ENCODE peak calls at places on chromosomes 5 and 9, in seven cellular contexts. One of them, this sample, is unnamed.

GRCh38 chr5:163434410-163434866 is 3.0 kb upstream of the CCNG1 start:
- DNase-seq in lung: no peak
- DNase-seq in ovary: no peak
- DNase-seq in heart right ventricle: no peak
- DNase-seq in IMR-90: peak; percentile 47
- DNase-seq in astrocyte: peak; percentile 70
- DNase-seq in fibroblast of lung: peak; percentile 78
- DNase-seq in this sample: peak; percentile 11

GRCh38 chr9:71683598-71684235 is 84.6 kb downstream of the CEMIP2 start:
- DNase-seq in fibroblast of lung: peak; percentile 86
- DNase-seq in IMR-90: peak; percentile 61
- DNase-seq in ovary: peak; percentile 27
- DNase-seq in astrocyte: peak; percentile 82
- DNase-seq in heart right ventricle: no peak
- DNase-seq in lung: no peak
- DNase-seq in this sample: peak; percentile 19

GRCh38 chr5:151772029-151772867 is 494 bp downstream of the G3BP1 start:
- DNase-seq in heart right ventricle: peak; percentile 35
- DNase-seq in IMR-90: no peak
- DNase-seq in lung: peak; percentile 49
- DNase-seq in astrocyte: peak; percentile 17
- DNase-seq in ovary: no peak
- DNase-seq in fibroblast of lung: peak; percentile 32
- DNase-seq in this sample: peak; percentile 27

GRCh38 chr5:103244398-103244797 is 14.2 kb upstream of the MACIR start:
- DNase-seq in astrocyte: peak; percentile 4
- DNase-seq in heart right ventricle: no peak
- DNase-seq in ovary: no peak
- DNase-seq in fibroblast of lung: no peak
- DNase-seq in IMR-90: no peak
- DNase-seq in lung: no peak
- DNase-seq in this sample: no peak

GRCh38 chr5:53331463-53331862 is 149.0 kb upstream of the FST start:
- DNase-seq in astrocyte: peak; percentile 76
- DNase-seq in ovary: no peak
- DNase-seq in lung: no peak
- DNase-seq in IMR-90: peak; percentile 94
- DNase-seq in heart right ventricle: no peak
- DNase-seq in fibroblast of lung: peak; percentile 85
- DNase-seq in this sample: no peak

GRCh38 chr5:179406031-179406681 is 60.9 kb upstream of the ADAMTS2 start:
- DNase-seq in IMR-90: peak; percentile 20
- DNase-seq in fibroblast of lung: no peak
- DNase-seq in heart right ventricle: no peak
- DNase-seq in astrocyte: no peak
- DNase-seq in lung: no peak
- DNase-seq in ovary: no peak
- DNase-seq in this sample: no peak

GRCh38 chr5:57594436-57594835 is 111.8 kb upstream of the ACTBL2 start:
- DNase-seq in ovary: no peak
- DNase-seq in astrocyte: no peak
- DNase-seq in lung: no peak
- DNase-seq in heart right ventricle: no peak
- DNase-seq in IMR-90: no peak
- DNase-seq in fibroblast of lung: no peak
- DNase-seq in this sample: no peak

GRCh38 chr5:150612905-150613670 is 27.4 kb upstream of the SYNPO start:
- DNase-seq in fibroblast of lung: peak; percentile 61
- DNase-seq in ovary: no peak
- DNase-seq in lung: no peak
- DNase-seq in astrocyte: peak; percentile 49
- DNase-seq in heart right ventricle: no peak
- DNase-seq in IMR-90: no peak
- DNase-seq in this sample: peak; percentile 32

GRCh38 chr5:124746252-124746915 is at the start of gene ZNF608:
- DNase-seq in IMR-90: peak; percentile 78
- DNase-seq in fibroblast of lung: peak; percentile 82
- DNase-seq in ovary: peak; percentile 38
- DNase-seq in lung: no peak
- DNase-seq in astrocyte: peak; percentile 75
- DNase-seq in heart right ventricle: no peak
- DNase-seq in this sample: peak; percentile 39

GRCh38 chr5:159833088-159833487 is 83.2 kb upstream of the ADRA1B start:
- DNase-seq in lung: no peak
- DNase-seq in fibroblast of lung: no peak
- DNase-seq in astrocyte: no peak
- DNase-seq in ovary: no peak
- DNase-seq in IMR-90: no peak
- DNase-seq in heart right ventricle: no peak
- DNase-seq in this sample: no peak

GRCh38 chr5:157459715-157460599 is at the start of gene NIPAL4:
- DNase-seq in heart right ventricle: no peak
- DNase-seq in fibroblast of lung: no peak
- DNase-seq in astrocyte: no peak
- DNase-seq in IMR-90: no peak
- DNase-seq in ovary: no peak
- DNase-seq in lung: no peak
- DNase-seq in this sample: no peak

GRCh38 chr5:41191249-41191648 is 22.1 kb downstream of the C6 start:
- DNase-seq in lung: no peak
- DNase-seq in fibroblast of lung: no peak
- DNase-seq in IMR-90: no peak
- DNase-seq in astrocyte: no peak
- DNase-seq in heart right ventricle: no peak
- DNase-seq in ovary: no peak
- DNase-seq in this sample: no peak

GRCh38 chr5:173055722-173055982 is 500 bp upstream of the CREBRF start:
- DNase-seq in heart right ventricle: no peak
- DNase-seq in lung: no peak
- DNase-seq in astrocyte: no peak
- DNase-seq in fibroblast of lung: no peak
- DNase-seq in IMR-90: no peak
- DNase-seq in ovary: no peak
- DNase-seq in this sample: no peak

GRCh38 chr5:173055042-173055721 is 970 bp upstream of the CREBRF start:
- DNase-seq in heart right ventricle: no peak
- DNase-seq in lung: no peak
- DNase-seq in ovary: no peak
- DNase-seq in fibroblast of lung: no peak
- DNase-seq in IMR-90: no peak
- DNase-seq in astrocyte: no peak
- DNase-seq in this sample: no peak

GRCh38 chr5:173055983-173056782 is at the start of gene CREBRF:
- DNase-seq in ovary: peak; percentile 99
- DNase-seq in astrocyte: peak; percentile 82
- DNase-seq in lung: peak; percentile 97
- DNase-seq in heart right ventricle: peak; percentile 98
- DNase-seq in fibroblast of lung: peak; percentile 92
- DNase-seq in IMR-90: peak; percentile 94
- DNase-seq in this sample: peak; percentile 97

GRCh38 chr5:173056783-173057061 is 570 bp downstream of the CREBRF start:
- DNase-seq in ovary: no peak
- DNase-seq in IMR-90: no peak
- DNase-seq in astrocyte: no peak
- DNase-seq in lung: no peak
- DNase-seq in fibroblast of lung: no peak
- DNase-seq in heart right ventricle: no peak
- DNase-seq in this sample: no peak

DNA sequence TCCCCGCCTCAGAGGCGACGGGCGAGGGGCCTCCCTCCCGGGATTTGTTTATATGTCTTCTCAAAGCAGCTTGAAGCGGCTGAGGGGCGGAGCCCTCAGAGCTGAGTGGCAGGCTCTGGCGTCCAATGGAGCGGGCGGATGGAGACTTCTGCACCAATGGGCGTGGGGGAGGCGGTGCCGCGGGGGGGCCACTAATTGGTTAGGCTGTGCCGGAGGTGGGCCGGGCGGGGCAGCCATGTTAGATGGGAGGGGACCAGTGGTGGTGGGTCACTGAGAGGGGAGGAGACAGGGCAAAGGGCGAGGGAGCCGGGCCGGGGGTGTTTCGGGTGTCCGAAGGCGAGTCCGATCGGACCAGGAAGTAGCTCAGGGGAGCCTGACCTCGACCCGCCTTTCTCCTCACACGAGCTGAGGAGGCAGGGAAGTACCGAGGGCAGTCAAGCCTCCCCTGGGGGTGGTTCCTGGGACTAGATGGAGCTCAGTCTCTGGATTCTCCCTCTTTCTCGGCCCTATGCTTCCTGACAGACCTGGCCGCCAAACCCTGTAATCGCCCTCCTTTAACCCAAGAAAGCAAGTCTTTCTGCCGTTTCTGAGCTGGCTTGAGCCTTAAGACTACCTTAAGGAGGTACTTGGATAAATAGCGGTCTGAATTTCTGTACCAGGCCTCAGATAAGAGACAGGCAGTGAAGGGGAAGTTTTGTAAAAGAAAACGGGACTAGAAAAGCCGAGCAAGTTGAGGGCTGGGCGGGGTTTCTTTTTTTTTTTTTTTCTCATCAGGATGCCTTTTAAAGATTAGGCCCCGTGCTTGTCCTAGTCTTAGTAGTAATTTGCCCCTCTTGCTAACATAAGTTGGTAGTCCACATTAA is 1.1 kb downstream of the CREBRF start:
- DNase-seq in IMR-90: peak; percentile 97
- DNase-seq in lung: peak; percentile 99
- DNase-seq in ovary: peak; percentile 99
- DNase-seq in heart right ventricle: peak; percentile 99
- DNase-seq in fibroblast of lung: peak; percentile 97
- DNase-seq in astrocyte: peak; percentile 93
- DNase-seq in this sample: peak; percentile 99
- TF ChIP-seq CTCF in IMR-90: peak; percentile 14
- TF ChIP-seq CTCF in lung: no peak
- TF ChIP-seq CTCF in ovary: no peak
- TF ChIP-seq CTCF in heart right ventricle: no peak
- TF ChIP-seq CTCF in fibroblast of lung: peak; percentile 30
- TF ChIP-seq CTCF in astrocyte: no peak
- TF ChIP-seq CTCF in this sample: no peak

DNA sequence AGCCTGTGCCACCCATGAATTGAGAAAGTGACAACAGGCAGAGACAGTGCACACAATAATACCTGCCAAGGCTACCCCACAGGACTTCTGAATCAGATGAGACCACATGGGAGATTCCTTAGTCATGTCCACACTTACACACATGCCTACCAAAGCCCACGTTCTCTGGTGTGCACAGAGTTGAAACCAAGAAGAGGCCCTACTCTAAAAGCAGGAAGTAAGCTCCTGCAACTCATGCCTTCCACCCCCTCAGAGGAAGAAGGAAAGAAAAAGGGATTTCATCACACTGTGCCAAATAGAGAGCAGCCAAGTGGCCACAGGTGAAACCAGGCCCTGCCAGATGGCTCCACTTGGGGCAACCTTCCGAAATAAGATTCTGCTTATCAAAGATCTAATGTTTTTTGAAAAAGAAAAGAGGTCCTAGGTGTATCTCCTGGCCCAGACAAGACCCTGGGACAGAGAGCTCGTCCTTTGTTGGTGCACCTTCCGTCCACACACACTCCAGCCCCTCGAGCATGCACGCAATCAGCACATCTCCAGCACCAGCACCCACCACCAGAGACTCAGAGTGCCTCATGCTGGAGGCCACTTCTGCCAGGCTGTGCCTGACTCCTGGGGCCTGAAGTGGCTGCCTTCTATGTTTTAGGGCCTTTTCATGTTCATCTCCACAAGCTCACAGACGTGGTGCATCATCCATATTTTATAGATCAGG is 114.6 kb upstream of the SPOCK1 start:
- DNase-seq in fibroblast of lung: peak; percentile 21
- DNase-seq in lung: no peak
- DNase-seq in IMR-90: peak; percentile 23
- DNase-seq in astrocyte: no peak
- DNase-seq in heart right ventricle: no peak
- DNase-seq in ovary: no peak
- DNase-seq in this sample: no peak
- H3K27ac ChIP-seq in fibroblast of lung: no peak overlapping the region
- H3K27ac ChIP-seq in lung: no peak overlapping the region
- H3K27ac ChIP-seq in IMR-90: no peak overlapping the region
- H3K27ac ChIP-seq in astrocyte: no peak overlapping the region
- H3K27ac ChIP-seq in heart right ventricle: no peak overlapping the region
- H3K27ac ChIP-seq in ovary: no peak overlapping the region
- H3K27ac ChIP-seq in this sample: no peak overlapping the region

GRCh38 chr5:83914662-83915418 is 194.2 kb upstream of the HAPLN1 start:
- DNase-seq in ovary: no peak
- DNase-seq in heart right ventricle: no peak
- DNase-seq in fibroblast of lung: peak; percentile 88
- DNase-seq in lung: no peak
- DNase-seq in astrocyte: peak; percentile 81
- DNase-seq in IMR-90: no peak
- DNase-seq in this sample: no peak

GRCh38 chr5:83914199-83914598 is 193.5 kb upstream of the HAPLN1 start:
- DNase-seq in fibroblast of lung: peak; percentile 75
- DNase-seq in astrocyte: peak; percentile 66
- DNase-seq in heart right ventricle: no peak
- DNase-seq in IMR-90: peak; percentile 37
- DNase-seq in lung: no peak
- DNase-seq in ovary: no peak
- DNase-seq in this sample: no peak

GRCh38 chr5:83917261-83917908 is 196.7 kb upstream of the HAPLN1 start:
- DNase-seq in IMR-90: no peak
- DNase-seq in astrocyte: no peak
- DNase-seq in lung: no peak
- DNase-seq in ovary: no peak
- DNase-seq in fibroblast of lung: no peak
- DNase-seq in heart right ventricle: no peak
- DNase-seq in this sample: no peak

GRCh38 chr5:83913593-83913992 is 192.9 kb upstream of the HAPLN1 start:
- DNase-seq in lung: no peak
- DNase-seq in fibroblast of lung: no peak
- DNase-seq in ovary: no peak
- DNase-seq in astrocyte: no peak
- DNase-seq in heart right ventricle: no peak
- DNase-seq in IMR-90: peak; percentile 28
- DNase-seq in this sample: no peak

GRCh38 chr5:83911367-83911919 is 190.8 kb upstream of the HAPLN1 start:
- DNase-seq in heart right ventricle: no peak
- DNase-seq in astrocyte: no peak
- DNase-seq in lung: no peak
- DNase-seq in fibroblast of lung: no peak
- DNase-seq in IMR-90: no peak
- DNase-seq in ovary: no peak
- DNase-seq in this sample: no peak
- H3K4me3 ChIP-seq in heart right ventricle: no peak overlapping the region
- H3K4me3 ChIP-seq in astrocyte: no peak overlapping the region
- H3K4me3 ChIP-seq in lung: no peak overlapping the region
- H3K4me3 ChIP-seq in fibroblast of lung: no peak overlapping the region
- H3K4me3 ChIP-seq in IMR-90: no peak overlapping the region
- H3K4me3 ChIP-seq in ovary: no peak overlapping the region
- H3K4me3 ChIP-seq in this sample: no peak overlapping the region

DNA sequence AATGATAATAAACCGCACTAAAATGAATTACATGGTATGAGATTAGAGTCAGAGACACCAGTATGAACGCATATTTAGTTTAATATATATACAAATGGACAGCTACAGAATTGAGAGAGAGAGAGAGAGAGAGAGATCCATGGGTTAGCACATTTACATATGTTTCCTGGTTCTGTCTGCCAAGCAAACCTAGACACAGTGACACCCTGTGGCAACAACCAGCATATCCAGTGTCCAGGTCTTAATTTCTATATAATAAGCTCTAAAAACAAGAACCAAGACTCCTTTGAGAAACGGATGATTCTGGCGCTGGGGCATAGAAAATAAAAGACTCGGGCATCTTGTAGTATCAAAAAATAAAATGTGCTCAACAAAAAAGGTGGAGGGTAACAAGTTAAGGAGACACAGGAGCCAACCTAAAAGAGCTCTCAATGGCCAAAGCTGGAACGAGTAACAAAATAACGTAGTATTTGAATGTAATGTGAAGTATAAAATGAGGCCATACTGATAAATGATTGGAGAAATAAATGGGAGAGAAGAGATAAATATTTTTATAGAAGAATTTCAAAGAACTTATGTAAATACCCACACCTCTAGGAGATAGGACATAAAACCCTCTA is 84.5 kb downstream of the RFX3 start:
- DNase-seq in astrocyte: peak; percentile 39
- DNase-seq in fibroblast of lung: peak; percentile 58
- DNase-seq in heart right ventricle: no peak
- DNase-seq in ovary: no peak
- DNase-seq in IMR-90: peak; percentile 77
- DNase-seq in lung: peak; percentile 44
- DNase-seq in this sample: no peak
- TF ChIP-seq CTCF in astrocyte: peak; percentile 58
- TF ChIP-seq CTCF in fibroblast of lung: peak; percentile 72
- TF ChIP-seq CTCF in heart right ventricle: peak; percentile 5
- TF ChIP-seq CTCF in ovary: no peak
- TF ChIP-seq CTCF in IMR-90: peak; percentile 72
- TF ChIP-seq CTCF in lung: peak; percentile 22
- TF ChIP-seq CTCF in this sample: peak; percentile 51

This sample was measured in prostate gland.